ENCODE peak calls at places on chromosome 11, in ten cellular contexts. Y is GM12865, B is HFF-Myc, N is HCT116, J is cardiac muscle cell, Q is A549, S is left ventricle myocardium inferior, T is thoracic aorta, P is OCI-LY7, M is endodermal cell. G is an unnamed sample.

GRCh38 chr11:6992457-6993431 is 27.4 kb downstream of the ZNF214 start:
- DNase-seq in Y (no peak), B (peak; percentile 94), N (no peak), J (no peak), Q (no peak), S (no peak), T (no peak), P (no peak), M (no peak), G (peak; percentile 84)

GRCh38 chr11:12234216-12234615 is 123.8 kb downstream of the MICAL2 start:
- DNase-seq in Y (no peak), B (no peak), N (no peak), J (no peak), Q (no peak), S (no peak), T (peak; percentile 44), P (no peak), M (no peak), G (no peak)

GRCh38 chr11:36362902-36363301 is 66.8 kb downstream of the PRR5L start:
- DNase-seq in Y (no peak), B (no peak), N (no peak), J (no peak), Q (no peak), S (no peak), T (no peak), P (no peak), M (no peak), G (peak; percentile 57)

GRCh38 chr11:28833169-28833568 is 725.0 kb downstream of the METTL15 start:
- DNase-seq in Y (no peak), B (no peak), N (no peak), J (no peak), Q (peak; percentile 41), S (no peak), T (no peak), P (no peak), M (no peak), G (no peak)

GRCh38 chr11:1521382-1522080 is 35.0 kb upstream of the MOB2 start:
- DNase-seq in Y (peak; percentile 85), B (no peak), N (no peak), J (no peak), Q (no peak), S (no peak), T (no peak), P (peak; percentile 71), M (no peak), G (no peak)

GRCh38 chr11:68974421-68975194 is 6.2 kb downstream of the MRGPRD start:
- DNase-seq in Y (peak; percentile 33), B (no peak), N (peak; percentile 77), J (no peak), Q (peak; percentile 68), S (no peak), T (no peak), P (peak; percentile 57), M (peak; percentile 76), G (no peak)

GRCh38 chr11:69353696-69354544 is 60.0 kb downstream of the MYEOV start:
- DNase-seq in Y (no peak), B (no peak), N (no peak), J (no peak), Q (no peak), S (no peak), T (no peak), P (no peak), M (peak; percentile 55), G (no peak)

GRCh38 chr11:75476716-75477613 is 44.0 kb upstream of the KLHL35 start:
- DNase-seq in Y (no peak), B (no peak), N (no peak), J (no peak), Q (no peak), S (peak; percentile 54), T (no peak), P (no peak), M (no peak), G (no peak)

GRCh38 chr11:112822478-112823274 is 138.5 kb upstream of the NCAM1 start:
- DNase-seq in Y (no peak), B (no peak), N (no peak), J (no peak), Q (no peak), S (no peak), T (no peak), P (no peak), M (peak; percentile 93), G (no peak)

GRCh38 chr11:120563698-120564572 is 52.4 kb downstream of the GRIK4 start:
- DNase-seq in Y (no peak), B (no peak), N (no peak), J (peak; percentile 42), Q (no peak), S (peak; percentile 34), T (no peak), P (no peak), M (peak; percentile 86), G (no peak)

DNA sequence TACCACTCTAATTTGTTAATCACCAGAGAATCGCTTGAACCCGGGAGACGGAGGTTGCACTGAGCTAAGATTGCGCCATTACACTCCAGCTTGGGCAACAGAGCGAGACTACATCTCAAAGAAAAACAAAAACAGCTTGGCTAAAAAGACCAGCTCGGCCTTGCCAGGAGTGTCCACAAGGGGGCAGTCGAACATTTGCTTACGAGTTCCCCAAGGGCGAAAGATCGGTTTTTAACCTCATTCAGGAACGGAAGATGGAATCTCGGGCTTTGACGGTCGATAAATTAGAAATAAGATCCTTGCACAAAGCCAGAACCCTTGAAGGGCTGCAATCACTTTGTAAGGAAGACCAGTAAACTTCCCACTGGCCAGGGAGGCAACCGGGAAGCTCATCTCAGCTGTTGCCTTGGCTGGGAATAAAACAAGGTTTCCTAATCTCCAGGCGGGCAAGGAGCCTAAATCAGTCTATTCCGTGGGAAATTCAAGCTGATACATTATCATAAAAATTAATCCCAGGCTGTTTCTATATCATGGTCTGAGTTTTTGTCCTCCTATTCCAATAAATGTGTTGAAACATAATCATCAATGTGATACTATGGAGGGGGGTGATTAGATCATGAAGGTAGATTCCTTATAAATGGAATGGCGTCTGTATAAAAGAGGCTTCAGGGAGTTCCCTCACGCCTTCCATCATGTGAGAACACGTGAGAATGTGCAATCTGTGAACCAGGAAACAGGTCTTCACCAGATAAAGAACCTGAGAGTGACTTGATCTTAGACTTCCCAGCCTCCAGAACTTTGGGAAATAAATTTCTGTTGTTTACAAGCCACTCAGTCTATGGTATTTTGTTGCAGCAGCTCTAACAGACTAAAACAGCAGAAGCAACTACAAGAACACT is 14.9 kb upstream of the SLC29A2 start:
- DNase-seq in Y (peak; percentile 88), B (peak; percentile 77), N (peak; percentile 84), J (peak; percentile 90), Q (peak; percentile 89), S (peak; percentile 84), T (peak; percentile 49), P (peak; percentile 91), M (peak; percentile 96), G (peak; percentile 66)
- TF ChIP-seq CTCF in Y (peak; percentile 92), B (peak; percentile 95), N (peak; percentile 94), J (peak; percentile 97), Q (peak; percentile 93), S (peak; percentile 94), T (peak; percentile 91), P (peak; percentile 97), M (peak; percentile 98), G (peak; percentile 94)

GRCh38 chr11:72069787-72070251 is 10.5 kb downstream of the NUMA1 start:
- DNase-seq in Y (peak; percentile 79), B (peak; percentile 42), N (peak; percentile 51), J (peak; percentile 20), Q (peak; percentile 78), S (peak; percentile 79), T (peak; percentile 85), P (no peak), M (peak; percentile 65), G (peak; percentile 40)
- H3K4me3 ChIP-seq in Y (peak overlapping the region; percentile 46), B (no peak overlapping the region), N (peak overlapping the region; percentile 27), J (no peak overlapping the region), Q (no peak overlapping the region), S (peak overlapping the region; percentile 24), T (peak overlapping the region; percentile 39), P (no peak overlapping the region), M (no peak overlapping the region), G (no peak overlapping the region)

GRCh38 chr11:43948341-43949185 is 6.1 kb downstream of the C11orf96 start:
- DNase-seq in Y (no peak), B (no peak), N (no peak), J (no peak), Q (no peak), S (no peak), T (no peak), P (no peak), M (no peak), G (no peak)

GRCh38 chr11:43943931-43944751 is 1.7 kb downstream of the C11orf96 start:
- DNase-seq in Y (no peak), B (no peak), N (no peak), J (peak; percentile 47), Q (no peak), S (no peak), T (no peak), P (no peak), M (peak; percentile 73), G (no peak)

GRCh38 chr11:43947815-43948214 is 5.4 kb downstream of the C11orf96 start:
- DNase-seq in Y (no peak), B (no peak), N (no peak), J (no peak), Q (no peak), S (no peak), T (no peak), P (no peak), M (no peak), G (no peak)

GRCh38 chr11:43944761-43945311 is 2.4 kb downstream of the C11orf96 start:
- DNase-seq in Y (peak; percentile 49), B (no peak), N (no peak), J (peak; percentile 44), Q (peak; percentile 60), S (peak; percentile 79), T (no peak), P (peak; percentile 31), M (peak; percentile 93), G (no peak)

DNA sequence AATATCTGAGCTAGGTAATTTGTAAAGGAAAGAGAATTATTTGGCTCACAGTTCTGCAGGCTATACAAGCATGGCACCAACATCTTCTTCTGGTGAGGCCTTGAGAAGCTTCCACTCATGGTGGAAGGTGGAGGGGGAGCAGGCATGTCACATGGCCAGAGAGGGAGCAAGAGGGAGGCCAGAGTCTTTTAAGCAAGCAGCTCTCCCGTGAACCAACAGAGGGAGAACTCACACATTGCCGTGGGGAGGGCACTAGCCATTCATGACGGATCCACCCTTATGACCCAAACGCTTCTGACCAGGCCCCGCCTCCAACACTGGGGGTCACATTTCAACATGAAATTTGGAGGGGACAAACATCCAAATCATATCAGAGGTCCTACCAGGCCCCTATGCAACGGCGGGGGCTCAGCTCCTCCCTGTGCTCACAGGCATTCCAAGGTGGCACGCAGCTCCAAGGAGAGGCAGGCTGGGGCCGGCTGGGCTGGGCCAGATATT is 4.6 kb downstream of the C11orf96 start:
- DNase-seq in Y (peak; percentile 15), B (no peak), N (peak; percentile 19), J (peak; percentile 52), Q (peak; percentile 55), S (no peak), T (no peak), P (no peak), M (peak; percentile 81), G (no peak)
- TF ChIP-seq CTCF in Y (no peak), B (peak; percentile 22), N (peak; percentile 44), J (peak; percentile 50), Q (no peak), S (peak; percentile 40), T (peak; percentile 41), P (no peak), M (peak; percentile 74), G (peak; percentile 42)

DNA sequence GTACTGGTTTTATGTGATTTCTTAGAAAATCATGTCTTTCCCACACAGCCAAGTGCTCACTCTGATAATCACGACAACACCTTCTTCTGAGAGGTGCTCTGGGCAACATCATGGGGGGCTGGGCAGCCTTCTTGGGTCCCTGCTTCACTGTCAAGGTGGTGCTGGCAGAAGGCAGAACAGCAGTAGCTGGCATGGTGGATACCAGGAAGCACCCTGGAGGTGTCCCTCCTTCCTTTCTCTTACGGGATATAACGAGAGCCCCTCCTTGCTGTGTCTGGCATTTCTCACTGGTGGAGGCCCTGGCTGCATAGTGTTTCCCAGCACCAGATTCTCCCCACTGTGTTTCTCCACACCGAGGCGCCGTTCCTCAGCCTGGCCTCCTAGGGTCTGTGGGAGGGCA is 60.9 kb downstream of the SCN3B start:
- DNase-seq in Y (no peak), B (no peak), N (no peak), J (no peak), Q (no peak), S (no peak), T (no peak), P (no peak), M (no peak), G (no peak)
- H3K4me3 ChIP-seq in Y (no peak overlapping the region), B (no peak overlapping the region), N (no peak overlapping the region), J (no peak overlapping the region), Q (peak overlapping the region; percentile 53), S (no peak overlapping the region), T (no peak overlapping the region), P (no peak overlapping the region), M (no peak overlapping the region), G (no peak overlapping the region)

G was measured in AG09309.